ENCODE peak calls at places on chromosomes 2 and 18, in four cellular contexts. B is neuronal stem cell, E is IMR-90, C is mesendoderm. W is an unnamed sample.

GRCh38 chr2:38650012-38650411 is 15.9 kb upstream of the GALM start:
- DNase-seq in E (no peak), B (no peak), C (no peak), W (no peak)

GRCh38 chr2:33108483-33109443 is 162.0 kb downstream of the LTBP1 start:
- DNase-seq in C (no peak), B (no peak), E (peak; percentile 90), W (no peak)

GRCh38 chr2:74238879-74239278 is 40.5 kb downstream of the MTHFD2 start:
- DNase-seq in B (no peak), C (no peak), E (peak; percentile 53), W (no peak)

GRCh38 chr2:1436369-1436768 is 23.1 kb downstream of the TPO start:
- DNase-seq in E (no peak), B (no peak), C (no peak), W (no peak)

GRCh38 chr2:151230627-151231026 is 31.0 kb downstream of the RBM43 start:
- DNase-seq in E (no peak), C (no peak), B (no peak), W (no peak)

GRCh38 chr2:67290451-67290991 is 106.6 kb upstream of the ETAA1 start:
- DNase-seq in E (peak; percentile 93), C (no peak), B (no peak), W (no peak)

GRCh38 chr2:207188601-207189000 is 22.9 kb upstream of the KLF7 start:
- DNase-seq in C (no peak), E (peak; percentile 73), B (no peak), W (no peak)

GRCh38 chr2:36756438-36756837 is 59.9 kb downstream of the VIT start:
- DNase-seq in C (no peak), B (no peak), E (no peak), W (no peak)

GRCh38 chr2:68253211-68254068 is 1.1 kb upstream of the PPP3R1 start:
- DNase-seq in C (peak; percentile 42), E (peak; percentile 30), B (peak; percentile 40), W (no peak)

GRCh38 chr2:39686470-39686869 is 20.8 kb downstream of the TMEM178A start:
- DNase-seq in C (peak; percentile 50), B (no peak), E (no peak), W (no peak)

GRCh38 chr2:223837290-223838061 is at the start of gene AP1S3:
- DNase-seq in C (peak; percentile 91), E (peak; percentile 38), B (peak; percentile 43), W (peak; percentile 92)

GRCh38 chr2:162056796-162057399 is 17.1 kb downstream of the DPP4 start:
- DNase-seq in B (no peak), E (no peak), C (no peak), W (no peak)

GRCh38 chr2:67412424-67412823 is 15.3 kb downstream of the ETAA1 start:
- DNase-seq in C (no peak), E (peak; percentile 8), B (no peak), W (no peak)

GRCh38 chr2:72940786-72941185 is 23.5 kb downstream of the EMX1 start:
- DNase-seq in C (peak; percentile 78), B (no peak), E (peak; percentile 81), W (no peak)

GRCh38 chr2:72153924-72154323 is 6.3 kb upstream of the CYP26B1 start:
- DNase-seq in E (no peak), C (no peak), B (no peak), W (no peak)

GRCh38 chr2:217026161-217026560 is 166.3 kb upstream of the TNP1 start:
- DNase-seq in C (no peak), B (no peak), E (no peak), W (no peak)

GRCh38 chr18:45324081-45324480 is 291.2 kb upstream of the SLC14A2 start:
- DNase-seq in E (no peak), B (no peak), C (no peak), W (no peak)

GRCh38 chr2:159131882-159132281 is 154.6 kb downstream of the WDSUB1 start:
- DNase-seq in B (no peak), E (peak; percentile 97), C (peak; percentile 71), W (no peak)

GRCh38 chr2:65576861-65577601 is 144.6 kb upstream of the SPRED2 start:
- DNase-seq in E (peak; percentile 95), B (no peak), C (peak; percentile 92), W (no peak)

GRCh38 chr2:25453199-25453903 is 111.6 kb upstream of the DNMT3A start:
- DNase-seq in E (peak; percentile 10), C (no peak), B (no peak), W (no peak)

GRCh38 chr2:199025146-199025545 is 432.6 kb downstream of the SATB2 start:
- DNase-seq in E (no peak), C (no peak), B (no peak), W (no peak)

GRCh38 chr2:134398300-134398699 is 144.4 kb downstream of the MGAT5 start:
- DNase-seq in C (peak; percentile 10), B (no peak), E (peak; percentile 91), W (no peak)
- H4K8ac ChIP-seq in C (no peak overlapping the region), B (no peak overlapping the region), E (peak overlapping the region; percentile 20), W (no peak overlapping the region)

GRCh38 chr2:200125463-200125862 is 170.1 kb downstream of the MAIP1 start:
- DNase-seq in C (no peak), B (no peak), E (no peak), W (no peak)
- H2BK5ac ChIP-seq in C (no peak overlapping the region), B (no peak overlapping the region), E (no peak overlapping the region), W (no peak overlapping the region)

DNA sequence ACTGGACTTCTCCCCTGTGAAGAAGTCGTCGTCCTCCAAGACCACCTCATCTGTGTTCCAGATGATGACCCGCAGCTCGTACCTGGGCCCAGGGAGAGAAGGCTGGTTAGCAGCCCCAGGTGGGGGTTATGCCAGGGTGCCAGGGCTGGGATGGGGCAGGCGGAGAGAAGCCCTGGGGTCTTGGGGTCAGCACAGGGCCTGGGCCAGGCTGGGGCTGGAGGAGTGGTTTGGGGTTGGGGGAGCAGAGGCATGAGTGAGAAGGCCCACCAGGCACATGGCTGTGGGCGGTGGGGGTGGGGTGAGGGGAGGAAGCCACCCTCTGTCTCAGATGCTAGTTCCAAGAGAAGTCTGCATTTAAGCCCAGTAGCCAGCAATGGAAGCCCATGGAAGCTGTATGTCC is 15.8 kb downstream of the OTOF start:
- DNase-seq in B (no peak), E (no peak), C (no peak), W (no peak)
- H4K8ac ChIP-seq in B (peak overlapping the region; percentile 98), E (no peak overlapping the region), C (no peak overlapping the region), W (no peak overlapping the region)

GRCh38 chr2:236769981-236770671 is 200.5 kb downstream of the ACKR3 start:
- DNase-seq in E (peak; percentile 87), B (no peak), C (peak; percentile 95), W (no peak)
- H2BK5ac ChIP-seq in E (no peak overlapping the region), B (no peak overlapping the region), C (no peak overlapping the region), W (no peak overlapping the region)

GRCh38 chr2:232878855-232879617 is 9.0 kb downstream of the SNORC start:
- DNase-seq in B (no peak), C (no peak), E (no peak), W (no peak)

GRCh38 chr2:232876071-232876977 is 6.3 kb downstream of the SNORC start:
- DNase-seq in C (peak; percentile 26), B (peak; percentile 24), E (no peak), W (no peak)

GRCh38 chr2:232877940-232878511 is 8.0 kb downstream of the SNORC start:
- DNase-seq in C (no peak), B (no peak), E (no peak), W (no peak)

GRCh38 chr2:232875256-232876070 is 5.4 kb downstream of the SNORC start:
- DNase-seq in B (no peak), C (no peak), E (no peak), W (peak; percentile 48)

GRCh38 chr2:232876978-232877441 is 6.9 kb downstream of the SNORC start:
- DNase-seq in B (no peak), C (no peak), E (no peak), W (no peak)
- H4K8ac ChIP-seq in B (no peak overlapping the region), C (no peak overlapping the region), E (no peak overlapping the region), W (no peak overlapping the region)

DNA sequence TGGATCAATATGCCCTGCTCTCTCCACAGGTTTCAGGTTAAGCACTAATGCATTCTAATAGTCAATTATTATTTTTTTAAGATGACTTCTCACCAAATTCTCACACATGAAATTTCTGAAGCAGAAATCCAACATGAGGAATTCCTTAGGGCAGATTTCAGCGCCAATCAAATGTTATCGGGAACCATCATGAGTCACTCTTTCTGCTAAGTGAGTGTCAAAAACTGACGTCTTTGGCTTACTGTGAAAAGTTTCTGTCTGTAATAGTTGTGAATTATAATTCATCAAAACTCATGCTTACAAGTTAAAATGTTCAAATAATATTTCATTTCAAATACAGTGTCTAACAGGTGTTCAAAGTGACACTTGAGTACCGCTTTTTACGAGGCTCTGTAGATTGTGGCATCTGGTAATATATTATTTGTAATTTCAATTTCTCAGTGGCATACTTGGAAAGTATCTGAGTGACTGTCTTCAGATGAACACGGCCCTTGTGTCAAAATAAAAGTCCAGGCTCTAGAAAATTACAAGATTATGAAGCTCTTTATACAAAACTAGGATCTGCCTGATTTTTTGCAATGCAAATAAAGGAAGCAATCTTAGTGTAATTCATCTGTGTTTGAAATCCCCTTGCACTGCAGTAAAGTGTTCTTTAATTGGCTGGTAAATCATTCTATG is 1038.7 kb downstream of the SOCS6 start:
- DNase-seq in B (no peak), E (no peak), C (no peak), W (no peak)
- H2BK5ac ChIP-seq in B (no peak overlapping the region), E (no peak overlapping the region), C (no peak overlapping the region), W (no peak overlapping the region)

GRCh38 chr18:2114765-2115164 is 456.5 kb downstream of the METTL4 start:
- DNase-seq in B (no peak), C (no peak), E (no peak), W (no peak)
- H4K8ac ChIP-seq in B (no peak overlapping the region), C (no peak overlapping the region), E (no peak overlapping the region), W (no peak overlapping the region)

DNA sequence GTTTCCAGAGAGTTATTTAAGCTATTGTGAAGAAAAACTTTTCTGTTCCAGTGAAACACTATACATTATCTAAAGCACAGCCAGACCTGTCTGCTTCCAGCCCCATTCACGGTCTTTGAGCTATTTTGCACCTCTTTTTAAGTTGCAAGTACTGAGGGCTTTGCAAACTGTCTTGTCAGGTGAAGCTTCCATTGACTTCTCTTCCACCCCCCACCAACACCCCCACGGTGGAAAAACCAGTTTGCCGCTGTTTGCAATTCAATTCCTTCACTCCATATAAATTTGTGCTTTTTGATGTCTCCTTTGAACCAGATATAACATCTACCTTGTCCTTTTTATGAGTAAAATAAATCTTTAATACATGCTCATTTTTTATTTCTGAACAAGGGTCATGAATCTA is 15.7 kb downstream of the B3GNT7 start:
- DNase-seq in C (peak; percentile 67), B (no peak), E (no peak), W (no peak)
- H2BK5ac ChIP-seq in C (no peak overlapping the region), B (no peak overlapping the region), E (no peak overlapping the region), W (no peak overlapping the region)

W was measured in H9.